ENCODE peak calls at places on chromosomes 13 and 19, in nine cellular contexts. One of them, this sample, is unnamed.

GRCh38 chr13:44040754-44041100 is 161.0 kb downstream of the LACC1 start:
- DNase-seq in NCI-H510A: no peak
- DNase-seq in non-pigmented ciliary epithelial cell: no peak
- DNase-seq in smooth muscle cell of the brain vasculature: no peak
- DNase-seq in T47D: no peak
- DNase-seq in stimulated activated CD8-positive, alpha-beta memory T cell treated with anti-CD3 and anti-CD28 coated beads, Interleukin-15, amount 100 ng/mL, for 1 hour: no peak
- DNase-seq in T-helper 22 cell: no peak
- DNase-seq in frontal cortex: no peak
- DNase-seq in T follicular helper cell: no peak
- DNase-seq in this sample: no peak

GRCh38 chr19:13684021-13684420 is 80.3 kb upstream of the MRI1 start:
- DNase-seq in T47D: no peak
- DNase-seq in non-pigmented ciliary epithelial cell: no peak
- DNase-seq in T follicular helper cell: no peak
- DNase-seq in frontal cortex: no peak
- DNase-seq in T-helper 22 cell: no peak
- DNase-seq in stimulated activated CD8-positive, alpha-beta memory T cell treated with anti-CD3 and anti-CD28 coated beads, Interleukin-15, amount 100 ng/mL, for 1 hour: no peak
- DNase-seq in NCI-H510A: no peak
- DNase-seq in smooth muscle cell of the brain vasculature: no peak
- DNase-seq in this sample: no peak

GRCh38 chr19:35079826-35080225 is 35.8 kb upstream of the FXYD3 start:
- DNase-seq in T follicular helper cell: no peak
- DNase-seq in non-pigmented ciliary epithelial cell: no peak
- DNase-seq in T-helper 22 cell: no peak
- DNase-seq in NCI-H510A: no peak
- DNase-seq in smooth muscle cell of the brain vasculature: no peak
- DNase-seq in stimulated activated CD8-positive, alpha-beta memory T cell treated with anti-CD3 and anti-CD28 coated beads, Interleukin-15, amount 100 ng/mL, for 1 hour: no peak
- DNase-seq in frontal cortex: no peak
- DNase-seq in T47D: no peak
- DNase-seq in this sample: no peak

GRCh38 chr13:36431204-36432105 is 840 bp upstream of the CCNA1 start:
- DNase-seq in NCI-H510A: no peak
- DNase-seq in T follicular helper cell: no peak
- DNase-seq in non-pigmented ciliary epithelial cell: no peak
- DNase-seq in T-helper 22 cell: no peak
- DNase-seq in frontal cortex: no peak
- DNase-seq in smooth muscle cell of the brain vasculature: no peak
- DNase-seq in stimulated activated CD8-positive, alpha-beta memory T cell treated with anti-CD3 and anti-CD28 coated beads, Interleukin-15, amount 100 ng/mL, for 1 hour: no peak
- DNase-seq in T47D: no peak
- DNase-seq in this sample: no peak

GRCh38 chr13:26679411-26679810 is 81.2 kb downstream of the GPR12 start:
- DNase-seq in stimulated activated CD8-positive, alpha-beta memory T cell treated with anti-CD3 and anti-CD28 coated beads, Interleukin-15, amount 100 ng/mL, for 1 hour: no peak
- DNase-seq in frontal cortex: no peak
- DNase-seq in non-pigmented ciliary epithelial cell: no peak
- DNase-seq in T-helper 22 cell: no peak
- DNase-seq in T47D: no peak
- DNase-seq in T follicular helper cell: no peak
- DNase-seq in NCI-H510A: no peak
- DNase-seq in smooth muscle cell of the brain vasculature: no peak
- DNase-seq in this sample: peak; percentile 43

GRCh38 chr19:48708471-48708870 is 11.1 kb downstream of the MAMSTR start:
- DNase-seq in T47D: no peak
- DNase-seq in NCI-H510A: no peak
- DNase-seq in stimulated activated CD8-positive, alpha-beta memory T cell treated with anti-CD3 and anti-CD28 coated beads, Interleukin-15, amount 100 ng/mL, for 1 hour: no peak
- DNase-seq in T-helper 22 cell: no peak
- DNase-seq in non-pigmented ciliary epithelial cell: no peak
- DNase-seq in smooth muscle cell of the brain vasculature: no peak
- DNase-seq in frontal cortex: no peak
- DNase-seq in T follicular helper cell: no peak
- DNase-seq in this sample: no peak

GRCh38 chr13:48094404-48094780 is 512 bp downstream of the MED4 start:
- DNase-seq in NCI-H510A: no peak
- DNase-seq in T-helper 22 cell: no peak
- DNase-seq in T follicular helper cell: no peak
- DNase-seq in T47D: no peak
- DNase-seq in non-pigmented ciliary epithelial cell: no peak
- DNase-seq in smooth muscle cell of the brain vasculature: no peak
- DNase-seq in frontal cortex: peak; percentile 19
- DNase-seq in stimulated activated CD8-positive, alpha-beta memory T cell treated with anti-CD3 and anti-CD28 coated beads, Interleukin-15, amount 100 ng/mL, for 1 hour: no peak
- DNase-seq in this sample: no peak

GRCh38 chr13:110391273-110391672 is 84.2 kb downstream of the COL4A2 start:
- DNase-seq in stimulated activated CD8-positive, alpha-beta memory T cell treated with anti-CD3 and anti-CD28 coated beads, Interleukin-15, amount 100 ng/mL, for 1 hour: no peak
- DNase-seq in T47D: no peak
- DNase-seq in T-helper 22 cell: no peak
- DNase-seq in NCI-H510A: no peak
- DNase-seq in smooth muscle cell of the brain vasculature: no peak
- DNase-seq in frontal cortex: no peak
- DNase-seq in non-pigmented ciliary epithelial cell: no peak
- DNase-seq in T follicular helper cell: no peak
- DNase-seq in this sample: no peak

GRCh38 chr19:988510-988909 is 4.4 kb downstream of the WDR18 start:
- DNase-seq in smooth muscle cell of the brain vasculature: no peak
- DNase-seq in frontal cortex: no peak
- DNase-seq in T47D: no peak
- DNase-seq in T-helper 22 cell: no peak
- DNase-seq in stimulated activated CD8-positive, alpha-beta memory T cell treated with anti-CD3 and anti-CD28 coated beads, Interleukin-15, amount 100 ng/mL, for 1 hour: no peak
- DNase-seq in non-pigmented ciliary epithelial cell: no peak
- DNase-seq in T follicular helper cell: no peak
- DNase-seq in NCI-H510A: no peak
- DNase-seq in this sample: no peak

GRCh38 chr19:47097396-47098217 is 16.0 kb downstream of the ZC3H4 start:
- DNase-seq in frontal cortex: no peak
- DNase-seq in T follicular helper cell: no peak
- DNase-seq in stimulated activated CD8-positive, alpha-beta memory T cell treated with anti-CD3 and anti-CD28 coated beads, Interleukin-15, amount 100 ng/mL, for 1 hour: no peak
- DNase-seq in non-pigmented ciliary epithelial cell: no peak
- DNase-seq in NCI-H510A: no peak
- DNase-seq in T47D: no peak
- DNase-seq in smooth muscle cell of the brain vasculature: no peak
- DNase-seq in T-helper 22 cell: no peak
- DNase-seq in this sample: no peak

GRCh38 chr19:18231775-18232174 is 5.5 kb upstream of the PDE4C start:
- DNase-seq in T47D: no peak
- DNase-seq in smooth muscle cell of the brain vasculature: no peak
- DNase-seq in non-pigmented ciliary epithelial cell: no peak
- DNase-seq in frontal cortex: no peak
- DNase-seq in stimulated activated CD8-positive, alpha-beta memory T cell treated with anti-CD3 and anti-CD28 coated beads, Interleukin-15, amount 100 ng/mL, for 1 hour: no peak
- DNase-seq in NCI-H510A: no peak
- DNase-seq in T follicular helper cell: no peak
- DNase-seq in T-helper 22 cell: no peak
- DNase-seq in this sample: no peak

GRCh38 chr19:38669532-38669931 is 22.1 kb downstream of the ACTN4 start:
- DNase-seq in frontal cortex: no peak
- DNase-seq in non-pigmented ciliary epithelial cell: no peak
- DNase-seq in T47D: no peak
- DNase-seq in smooth muscle cell of the brain vasculature: no peak
- DNase-seq in stimulated activated CD8-positive, alpha-beta memory T cell treated with anti-CD3 and anti-CD28 coated beads, Interleukin-15, amount 100 ng/mL, for 1 hour: no peak
- DNase-seq in T-helper 22 cell: no peak
- DNase-seq in NCI-H510A: no peak
- DNase-seq in T follicular helper cell: no peak
- DNase-seq in this sample: no peak

GRCh38 chr13:44713793-44714469 is 137.8 kb upstream of the TSC22D1 start:
- DNase-seq in stimulated activated CD8-positive, alpha-beta memory T cell treated with anti-CD3 and anti-CD28 coated beads, Interleukin-15, amount 100 ng/mL, for 1 hour: no peak
- DNase-seq in frontal cortex: no peak
- DNase-seq in smooth muscle cell of the brain vasculature: no peak
- DNase-seq in NCI-H510A: no peak
- DNase-seq in T-helper 22 cell: no peak
- DNase-seq in non-pigmented ciliary epithelial cell: peak; percentile 97
- DNase-seq in T follicular helper cell: no peak
- DNase-seq in T47D: no peak
- DNase-seq in this sample: peak; percentile 82

GRCh38 chr13:78241278-78241919 is 322.8 kb upstream of the EDNRB start:
- DNase-seq in NCI-H510A: no peak
- DNase-seq in T follicular helper cell: no peak
- DNase-seq in non-pigmented ciliary epithelial cell: no peak
- DNase-seq in T47D: no peak
- DNase-seq in T-helper 22 cell: no peak
- DNase-seq in smooth muscle cell of the brain vasculature: no peak
- DNase-seq in stimulated activated CD8-positive, alpha-beta memory T cell treated with anti-CD3 and anti-CD28 coated beads, Interleukin-15, amount 100 ng/mL, for 1 hour: no peak
- DNase-seq in frontal cortex: no peak
- DNase-seq in this sample: peak; percentile 9

GRCh38 chr19:49973987-49974386 is 13.0 kb upstream of the SIGLEC11 start:
- DNase-seq in frontal cortex: no peak
- DNase-seq in non-pigmented ciliary epithelial cell: no peak
- DNase-seq in NCI-H510A: no peak
- DNase-seq in T follicular helper cell: no peak
- DNase-seq in T47D: no peak
- DNase-seq in stimulated activated CD8-positive, alpha-beta memory T cell treated with anti-CD3 and anti-CD28 coated beads, Interleukin-15, amount 100 ng/mL, for 1 hour: no peak
- DNase-seq in smooth muscle cell of the brain vasculature: no peak
- DNase-seq in T-helper 22 cell: no peak
- DNase-seq in this sample: no peak

GRCh38 chr19:56314018-56314583 is 538 bp downstream of the ZSCAN5A start:
- DNase-seq in smooth muscle cell of the brain vasculature: no peak
- DNase-seq in T47D: peak; percentile 71
- DNase-seq in frontal cortex: no peak
- DNase-seq in NCI-H510A: no peak
- DNase-seq in non-pigmented ciliary epithelial cell: no peak
- DNase-seq in T follicular helper cell: no peak
- DNase-seq in T-helper 22 cell: no peak
- DNase-seq in stimulated activated CD8-positive, alpha-beta memory T cell treated with anti-CD3 and anti-CD28 coated beads, Interleukin-15, amount 100 ng/mL, for 1 hour: no peak
- DNase-seq in this sample: no peak

GRCh38 chr13:87087741-87088140 is 583.4 kb upstream of the SLITRK5 start:
- DNase-seq in NCI-H510A: no peak
- DNase-seq in non-pigmented ciliary epithelial cell: peak; percentile 58
- DNase-seq in smooth muscle cell of the brain vasculature: no peak
- DNase-seq in frontal cortex: no peak
- DNase-seq in T follicular helper cell: no peak
- DNase-seq in stimulated activated CD8-positive, alpha-beta memory T cell treated with anti-CD3 and anti-CD28 coated beads, Interleukin-15, amount 100 ng/mL, for 1 hour: no peak
- DNase-seq in T-helper 22 cell: no peak
- DNase-seq in T47D: no peak
- DNase-seq in this sample: no peak

GRCh38 chr19:39078436-39079200 is 5.5 kb upstream of the ACP7 start:
- DNase-seq in T-helper 22 cell: no peak
- DNase-seq in T47D: no peak
- DNase-seq in NCI-H510A: no peak
- DNase-seq in stimulated activated CD8-positive, alpha-beta memory T cell treated with anti-CD3 and anti-CD28 coated beads, Interleukin-15, amount 100 ng/mL, for 1 hour: no peak
- DNase-seq in T follicular helper cell: no peak
- DNase-seq in frontal cortex: peak; percentile 47
- DNase-seq in smooth muscle cell of the brain vasculature: peak; percentile 32
- DNase-seq in non-pigmented ciliary epithelial cell: peak; percentile 91
- DNase-seq in this sample: peak; percentile 82

GRCh38 chr13:105679832-105680231 is 855.6 kb downstream of the EFNB2 start:
- DNase-seq in smooth muscle cell of the brain vasculature: no peak
- DNase-seq in NCI-H510A: no peak
- DNase-seq in frontal cortex: no peak
- DNase-seq in non-pigmented ciliary epithelial cell: no peak
- DNase-seq in T-helper 22 cell: no peak
- DNase-seq in stimulated activated CD8-positive, alpha-beta memory T cell treated with anti-CD3 and anti-CD28 coated beads, Interleukin-15, amount 100 ng/mL, for 1 hour: no peak
- DNase-seq in T follicular helper cell: no peak
- DNase-seq in T47D: no peak
- DNase-seq in this sample: no peak

GRCh38 chr19:19562665-19563347 is 24.7 kb downstream of the CILP2 start:
- DNase-seq in NCI-H510A: no peak
- DNase-seq in stimulated activated CD8-positive, alpha-beta memory T cell treated with anti-CD3 and anti-CD28 coated beads, Interleukin-15, amount 100 ng/mL, for 1 hour: no peak
- DNase-seq in T47D: no peak
- DNase-seq in frontal cortex: no peak
- DNase-seq in T follicular helper cell: no peak
- DNase-seq in non-pigmented ciliary epithelial cell: no peak
- DNase-seq in T-helper 22 cell: no peak
- DNase-seq in smooth muscle cell of the brain vasculature: no peak
- DNase-seq in this sample: no peak

GRCh38 chr19:46353730-46354528 is 7.0 kb downstream of the PPP5C start:
- DNase-seq in T-helper 22 cell: no peak
- DNase-seq in NCI-H510A: no peak
- DNase-seq in smooth muscle cell of the brain vasculature: no peak
- DNase-seq in frontal cortex: no peak
- DNase-seq in stimulated activated CD8-positive, alpha-beta memory T cell treated with anti-CD3 and anti-CD28 coated beads, Interleukin-15, amount 100 ng/mL, for 1 hour: no peak
- DNase-seq in T47D: no peak
- DNase-seq in non-pigmented ciliary epithelial cell: no peak
- DNase-seq in T follicular helper cell: no peak
- DNase-seq in this sample: no peak

GRCh38 chr13:100673831-100674362 is 698 bp downstream of the TMTC4 start:
- DNase-seq in smooth muscle cell of the brain vasculature: peak; percentile 90
- DNase-seq in frontal cortex: peak; percentile 87
- DNase-seq in T-helper 22 cell: peak; percentile 30
- DNase-seq in NCI-H510A: no peak
- DNase-seq in T47D: peak; percentile 43
- DNase-seq in T follicular helper cell: peak; percentile 20
- DNase-seq in non-pigmented ciliary epithelial cell: peak; percentile 68
- DNase-seq in stimulated activated CD8-positive, alpha-beta memory T cell treated with anti-CD3 and anti-CD28 coated beads, Interleukin-15, amount 100 ng/mL, for 1 hour: peak; percentile 6
- DNase-seq in this sample: peak; percentile 60

GRCh38 chr19:7788178-7788932 is 25.3 kb downstream of the CLEC4M start:
- DNase-seq in T follicular helper cell: no peak
- DNase-seq in T-helper 22 cell: no peak
- DNase-seq in frontal cortex: no peak
- DNase-seq in NCI-H510A: no peak
- DNase-seq in non-pigmented ciliary epithelial cell: no peak
- DNase-seq in T47D: no peak
- DNase-seq in stimulated activated CD8-positive, alpha-beta memory T cell treated with anti-CD3 and anti-CD28 coated beads, Interleukin-15, amount 100 ng/mL, for 1 hour: no peak
- DNase-seq in smooth muscle cell of the brain vasculature: no peak
- DNase-seq in this sample: no peak